ENCODE peak calls at places on chromosomes 16 and 17, in eight cellular contexts. F, N, A, V, R, C, S and G are unnamed samples.

GRCh38 chr16:58628845-58629680 is 563 bp downstream of the CNOT1 start:
- DNase-seq in F (peak; percentile 64), N (peak; percentile 54), A (peak; percentile 78), V (peak; percentile 38), R (peak; percentile 55), C (no peak), S (no peak), G (no peak)

GRCh38 chr17:36485805-36486203 is 677 bp upstream of the ZNHIT3 start:
- DNase-seq in F (no peak), N (no peak), A (no peak), V (peak; percentile 44), R (no peak), C (no peak), S (no peak), G (no peak)

GRCh38 chr17:28500712-28501379 is 5.3 kb upstream of the FOXN1 start:
- DNase-seq in F (no peak), N (no peak), A (no peak), V (no peak), R (no peak), C (no peak), S (no peak), G (no peak)

GRCh38 chr17:32777436-32777835 is 99.5 kb downstream of the MYO1D start:
- DNase-seq in F (no peak), N (no peak), A (no peak), V (no peak), R (no peak), C (no peak), S (no peak), G (no peak)

GRCh38 chr17:69857412-69857835 is 217.6 kb upstream of the KCNJ16 start:
- DNase-seq in F (no peak), N (no peak), A (no peak), V (no peak), R (no peak), C (peak; percentile 90), S (no peak), G (no peak)

GRCh38 chr16:3590736-3591435 is 13.7 kb upstream of the NLRC3 start:
- DNase-seq in F (no peak), N (no peak), A (no peak), V (no peak), R (no peak), C (no peak), S (no peak), G (no peak)

GRCh38 chr17:55833311-55833710 is 82.5 kb downstream of the PCTP start:
- DNase-seq in F (no peak), N (no peak), A (no peak), V (no peak), R (no peak), C (no peak), S (no peak), G (no peak)

GRCh38 chr17:32445075-32445427 is 741 bp downstream of the PSMD11 start:
- DNase-seq in F (peak; percentile 28), N (peak; percentile 28), A (peak; percentile 54), V (peak; percentile 22), R (peak; percentile 3), C (peak; percentile 61), S (peak; percentile 43), G (peak; percentile 54)

GRCh38 chr16:21023509-21024202 is 123.1 kb downstream of the LYRM1 start:
- DNase-seq in F (peak; percentile 43), N (no peak), A (no peak), V (no peak), R (no peak), C (no peak), S (no peak), G (no peak)

GRCh38 chr16:75305364-75306101 is 54.1 kb upstream of the BCAR1 start:
- DNase-seq in F (peak; percentile 78), N (peak; percentile 91), A (peak; percentile 85), V (peak; percentile 65), R (no peak), C (peak; percentile 100), S (peak; percentile 88), G (peak; percentile 95)

GRCh38 chr17:1542316-1542715 is 20.3 kb downstream of the PITPNA start:
- DNase-seq in F (no peak), N (no peak), A (no peak), V (no peak), R (no peak), C (no peak), S (no peak), G (no peak)

GRCh38 chr17:44915321-44915726 is at the start of gene GFAP:
- DNase-seq in F (no peak), N (no peak), A (no peak), V (no peak), R (no peak), C (no peak), S (no peak), G (no peak)